ENCODE peak calls at places on chromosome 16, in five cellular contexts. O is mesenchymal stem cell; W is heart right ventricle; I is cardiac muscle cell; K is CD8-positive, alpha-beta memory T cell. H is an unnamed sample. For H3K27me3, the result is how much of the 10 kb centered on the place peaks cover.

GRCh38 chr16:84055801-84056634 is 13.4 kb upstream of the SLC38A8 start:
- DNase-seq in O (no peak), W (no peak), I (no peak), K (no peak), H (no peak)

GRCh38 chr16:66641387-66641786 is 36.9 kb downstream of the CMTM3 start:
- DNase-seq in O (no peak), W (no peak), I (no peak), K (no peak), H (no peak)

GRCh38 chr16:83928341-83929055 is 24.5 kb upstream of the OSGIN1 start:
- DNase-seq in O (peak), W (no peak), I (no peak), K (no peak), H (peak)

GRCh38 chr16:11310997-11311561 is 29.9 kb upstream of the PRM1 start:
- DNase-seq in O (no peak), W (no peak), I (no peak), K (peak), H (no peak)

GRCh38 chr16:49485663-49486062 is 112.1 kb downstream of the C16orf78 start:
- DNase-seq in O (no peak), W (no peak), I (no peak), K (no peak), H (no peak)

GRCh38 chr16:82700541-82701240 is 73.9 kb downstream of the CDH13 start:
- DNase-seq in O (peak), W (no peak), I (no peak), K (no peak), H (peak)

GRCh38 chr16:25256821-25257503 is 683 bp downstream of the ZKSCAN2 start:
- DNase-seq in O (peak), W (no peak), I (peak), K (no peak), H (peak)

GRCh38 chr16:14527411-14528044 is 102.5 kb downstream of the PARN start:
- DNase-seq in O (peak), W (no peak), I (no peak), K (no peak), H (no peak)

GRCh38 chr16:77788196-77789084 is at the start of gene VAT1L:
- DNase-seq in O (peak), W (peak), I (peak), K (no peak), H (peak)

GRCh38 chr16:83109736-83110135 is 483.0 kb downstream of the CDH13 start:
- DNase-seq in O (no peak), W (no peak), I (no peak), K (no peak), H (no peak)

GRCh38 chr16:69693916-69694315 is 32.4 kb downstream of the NQO1 start:
- DNase-seq in O (no peak), W (no peak), I (no peak), K (no peak), H (no peak)

GRCh38 chr16:49747654-49748053 is 108.3 kb downstream of the ZNF423 start:
- DNase-seq in O (no peak), W (no peak), I (no peak), K (no peak), H (no peak)

GRCh38 chr16:2692948-2693651 is 10.8 kb downstream of the KCTD5 start:
- DNase-seq in O (peak), W (peak), I (no peak), K (no peak), H (no peak)

GRCh38 chr16:87965973-87966667 is 14.9 kb downstream of the BANP start:
- DNase-seq in O (no peak), W (no peak), I (no peak), K (no peak), H (no peak)

GRCh38 chr16:50072730-50073129 is 7.0 kb downstream of the HEATR3 start:
- DNase-seq in O (no peak), W (no peak), I (no peak), K (no peak), H (no peak)

GRCh38 chr16:66741971-66742396 is 9.4 kb downstream of the DYNC1LI2 start:
- DNase-seq in O (peak), W (no peak), I (no peak), K (no peak), H (no peak)

GRCh38 chr16:3022697-3023414 is 886 bp downstream of the HCFC1R1 start:
- DNase-seq in O (peak), W (no peak), I (no peak), K (no peak), H (no peak)

GRCh38 chr16:84050316-84050715 is 7.7 kb upstream of the SLC38A8 start:
- DNase-seq in O (no peak), W (no peak), I (no peak), K (no peak), H (no peak)

GRCh38 chr16:69544099-69544498 is 21.7 kb upstream of the NFAT5 start:
- DNase-seq in O (no peak), W (no peak), I (no peak), K (no peak), H (no peak)

GRCh38 chr16:67767953-67768352 is 38.4 kb downstream of the RANBP10 start:
- DNase-seq in O (peak), W (no peak), I (no peak), K (no peak), H (peak)

GRCh38 chr16:69559164-69559563 is 6.6 kb upstream of the NFAT5 start:
- DNase-seq in O (no peak), W (no peak), I (no peak), K (no peak), H (peak)

GRCh38 chr16:47045023-47045422 is 71.5 kb upstream of the DNAJA2 start:
- DNase-seq in O (peak), W (no peak), I (no peak), K (no peak), H (no peak)

GRCh38 chr16:50202926-50203624 is 50.0 kb downstream of the TENT4B start:
- DNase-seq in O (peak), W (no peak), I (peak), K (no peak), H (peak)

GRCh38 chr16:88570691-88571092 is 489 bp downstream of the ZC3H18 start:
- DNase-seq in O (peak), W (peak), I (peak), K (no peak), H (peak)

GRCh38 chr16:79845734-79846135 is 245.2 kb upstream of the MAF start:
- DNase-seq in O (no peak), W (no peak), I (no peak), K (no peak), H (peak)

GRCh38 chr16:1494129-1494640 is 1.0 kb downstream of the TELO2 start:
- DNase-seq in O (peak), W (peak), I (peak), K (no peak), H (peak)

GRCh38 chr16:11319529-11320146 is 25.6 kb upstream of the RMI2 start:
- DNase-seq in O (no peak), W (no peak), I (no peak), K (no peak), H (no peak)

GRCh38 chr16:49928176-49928892 is 72.4 kb upstream of the ZNF423 start:
- DNase-seq in O (no peak), W (no peak), I (no peak), K (no peak), H (peak)

GRCh38 chr16:63530974-63531373 is 1494.7 kb upstream of the CDH8 start:
- DNase-seq in O (no peak), W (peak), I (peak), K (no peak), H (no peak)

GRCh38 chr16:20181386-20181785 is 107.7 kb upstream of the GPR139 start:
- DNase-seq in O (no peak), W (no peak), I (no peak), K (no peak), H (no peak)

GRCh38 chr16:49502136-49502881 is 128.7 kb downstream of the C16orf78 start:
- DNase-seq in O (no peak), W (no peak), I (no peak), K (no peak), H (no peak)

GRCh38 chr16:87648236-87648635 is 45.9 kb downstream of the JPH3 start:
- DNase-seq in O (no peak), W (no peak), I (no peak), K (no peak), H (no peak)

GRCh38 chr16:73082608-73083007 is 34.7 kb upstream of the ZFHX3 start:
- DNase-seq in O (peak), W (no peak), I (no peak), K (no peak), H (peak)

GRCh38 chr16:1450218-1450617 is 5.9 kb upstream of the CCDC154 start:
- DNase-seq in O (no peak), W (no peak), I (no peak), K (no peak), H (no peak)

GRCh38 chr16:2799852-2800226 is 1.6 kb downstream of the PRSS41 start:
- DNase-seq in O (peak), W (no peak), I (peak), K (no peak), H (peak)

GRCh38 chr16:67481561-67482259 is 753 bp upstream of the ATP6V0D1 start:
- DNase-seq in O (no peak), W (peak), I (no peak), K (no peak), H (no peak)

GRCh38 chr16:89160977-89161701 is 10.4 kb upstream of the CDH15 start:
- DNase-seq in O (no peak), W (no peak), I (no peak), K (no peak), H (no peak)

DNA sequence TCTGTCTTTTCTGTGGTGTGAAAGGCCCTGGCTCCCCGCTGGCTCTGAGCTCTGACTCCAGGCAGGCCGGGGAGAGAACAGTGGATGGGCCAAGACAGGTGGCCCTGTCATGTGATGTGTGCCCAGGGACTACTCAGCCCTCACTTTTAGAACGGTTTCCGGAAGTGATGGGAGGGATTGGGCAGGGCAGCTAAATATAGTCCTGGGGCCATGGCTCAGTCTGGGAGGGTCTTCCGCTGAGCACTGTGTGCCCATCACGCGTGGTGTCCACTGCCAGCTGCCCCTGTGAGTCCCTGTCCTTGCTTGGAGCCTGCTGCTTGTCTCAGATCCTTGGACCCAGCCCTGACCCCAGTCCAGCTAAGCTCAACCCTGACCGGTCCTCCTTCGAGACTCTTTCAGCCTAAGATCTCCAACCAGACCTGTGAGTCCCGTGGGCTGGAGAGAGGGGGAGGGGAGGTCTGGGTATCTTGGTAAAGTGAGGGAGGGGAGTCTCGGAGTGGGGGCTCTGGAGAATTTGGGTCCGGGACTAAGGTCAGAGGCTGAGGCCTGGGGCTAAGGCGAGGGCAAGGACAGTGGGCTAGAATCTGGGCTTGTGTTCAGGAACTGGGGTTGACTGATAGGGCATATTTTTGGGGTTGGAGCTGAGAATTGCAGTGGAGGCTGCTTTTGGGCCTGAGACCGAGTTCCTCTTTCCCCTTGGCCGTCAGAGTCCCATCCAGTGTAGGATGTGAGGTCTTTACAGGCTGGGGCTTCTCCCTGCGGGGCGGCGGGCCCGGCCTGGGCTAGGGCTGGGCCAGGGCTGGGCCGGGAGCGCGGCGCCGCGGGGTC is at the start of gene TRIM72:
- DNase-seq in O (no peak), W (no peak), I (no peak), K (no peak), H (no peak)
- H3K4me3 ChIP-seq in O (peak), W (peak), I (peak), K (peak), H (peak)

GRCh38 chr16:28279006-28279405 is 13.3 kb upstream of the SBK1 start:
- DNase-seq in O (no peak), W (no peak), I (no peak), K (no peak), H (no peak)
- H3K27me3 ChIP-seq in O (under half), W (under half), I (under half), K (under half), H (under half)

GRCh38 chr16:35492225-35492624 is 2032.8 kb downstream of the TP53TG3F start:
- DNase-seq in O (no peak), W (no peak), I (no peak), K (no peak), H (no peak)
- H3K4me3 ChIP-seq in O (no peak), W (no peak), I (no peak), K (no peak), H (no peak)

GRCh38 chr16:177981-178676 is 1.6 kb downstream of the HBA1 start:
- DNase-seq in O (no peak), W (no peak), I (no peak), K (no peak), H (no peak)

GRCh38 chr16:179431-179830 is 828 bp upstream of the HBQ1 start:
- DNase-seq in O (no peak), W (no peak), I (no peak), K (no peak), H (no peak)

GRCh38 chr16:175145-175949 is 1.1 kb upstream of the HBA1 start:
- DNase-seq in O (no peak), W (no peak), I (no peak), K (no peak), H (no peak)

GRCh38 chr16:180101-180920 is at the start of gene HBQ1:
- DNase-seq in O (peak), W (peak), I (peak), K (peak), H (no peak)

GRCh38 chr16:177394-177822 is 928 bp downstream of the HBA1 start:
- DNase-seq in O (no peak), W (no peak), I (no peak), K (no peak), H (no peak)
- H3K27me3 ChIP-seq in O (under half), W (under half), I (half or more), K (under half), H (under half)

GRCh38 chr16:57374067-57374534 is 1.8 kb downstream of the CX3CL1 start:
- DNase-seq in O (no peak), W (no peak), I (no peak), K (no peak), H (peak)

GRCh38 chr16:57372372-57373116 is at the start of gene CX3CL1:
- DNase-seq in O (peak), W (peak), I (peak), K (no peak), H (peak)

GRCh38 chr16:57367111-57367752 is 5.1 kb upstream of the CX3CL1 start:
- DNase-seq in O (no peak), W (no peak), I (no peak), K (no peak), H (no peak)

GRCh38 chr16:57373117-57373947 is 1.0 kb downstream of the CX3CL1 start:
- DNase-seq in O (no peak), W (no peak), I (no peak), K (no peak), H (no peak)

GRCh38 chr16:57371494-57372371 is 557 bp upstream of the CX3CL1 start:
- DNase-seq in O (no peak), W (no peak), I (no peak), K (no peak), H (no peak)
- H3K4me3 ChIP-seq in O (no peak), W (peak), I (no peak), K (no peak), H (no peak)

GRCh38 chr16:86353934-86354333 is 156.4 kb upstream of the FOXF1 start:
- DNase-seq in O (no peak), W (no peak), I (no peak), K (no peak), H (no peak)
- H3K27me3 ChIP-seq in O (under half), W (under half), I (under half), K (under half), H (under half)

DNA sequence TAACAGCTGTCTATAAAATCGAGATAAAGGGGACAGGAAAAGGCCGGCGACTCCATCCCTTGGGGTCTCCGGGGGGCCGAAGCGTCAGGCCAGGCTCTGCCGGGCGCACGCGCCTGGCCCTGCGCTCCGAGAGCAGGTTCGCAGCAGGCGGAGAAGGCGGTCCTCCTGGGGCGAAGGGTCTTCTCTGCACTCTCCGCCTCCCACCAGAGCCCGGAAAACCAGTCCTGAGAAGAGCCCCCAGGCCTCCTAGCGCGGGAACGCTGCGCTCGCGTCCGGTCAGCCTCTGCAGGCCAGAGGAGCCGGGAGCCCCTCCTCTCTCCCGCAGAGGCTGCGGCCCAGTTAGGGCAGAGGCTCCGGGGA is 5.1 kb downstream of the FOXF1 start:
- DNase-seq in O (peak), W (no peak), I (no peak), K (no peak), H (no peak)
- H3K4me3 ChIP-seq in O (peak), W (no peak), I (peak), K (no peak), H (no peak)

GRCh38 chr16:58367252-58367651 is 25.0 kb upstream of the GINS3 start:
- DNase-seq in O (no peak), W (no peak), I (no peak), K (no peak), H (no peak)
- H3K27me3 ChIP-seq in O (under half), W (under half), I (under half), K (under half), H (under half)